ENCODE peak calls at places on chromosomes 4 and X, in nine cellular contexts. One of them, this sample, is unnamed.

GRCh38 chr4:156347412-156348075 is 393.9 kb upstream of the CTSO start:
- DNase-seq in stimulated activated CD4-positive, alpha-beta T cell treated with anti-CD3 and anti-CD28 coated beads, Interleukin-2, amount 100 ng/mL, for 24 hours: no peak
- DNase-seq in MCF 10A: peak; percentile 46
- DNase-seq in CD4-positive, CD25-positive, alpha-beta regulatory T cell: no peak
- DNase-seq in kidney epithelial cell: peak; percentile 59
- DNase-seq in stomach: no peak
- DNase-seq in non-pigmented ciliary epithelial cell: no peak
- DNase-seq in T-helper 9 cell: no peak
- DNase-seq in heart right ventricle: no peak
- DNase-seq in this sample: peak; percentile 2

GRCh38 chr4:53234669-53235068 is 131.2 kb downstream of the SCFD2 start:
- DNase-seq in kidney epithelial cell: no peak
- DNase-seq in T-helper 9 cell: no peak
- DNase-seq in heart right ventricle: no peak
- DNase-seq in non-pigmented ciliary epithelial cell: no peak
- DNase-seq in stomach: no peak
- DNase-seq in stimulated activated CD4-positive, alpha-beta T cell treated with anti-CD3 and anti-CD28 coated beads, Interleukin-2, amount 100 ng/mL, for 24 hours: no peak
- DNase-seq in MCF 10A: peak; percentile 10
- DNase-seq in CD4-positive, CD25-positive, alpha-beta regulatory T cell: no peak
- DNase-seq in this sample: no peak

GRCh38 chrX:68703849-68704248 is 56.4 kb downstream of the STARD8 start:
- DNase-seq in heart right ventricle: no peak
- DNase-seq in stimulated activated CD4-positive, alpha-beta T cell treated with anti-CD3 and anti-CD28 coated beads, Interleukin-2, amount 100 ng/mL, for 24 hours: no peak
- DNase-seq in non-pigmented ciliary epithelial cell: no peak
- DNase-seq in kidney epithelial cell: no peak
- DNase-seq in CD4-positive, CD25-positive, alpha-beta regulatory T cell: no peak
- DNase-seq in stomach: no peak
- DNase-seq in T-helper 9 cell: no peak
- DNase-seq in MCF 10A: no peak
- DNase-seq in this sample: no peak

GRCh38 chr4:152780267-152780811 is 585 bp downstream of the ARFIP1 start:
- DNase-seq in non-pigmented ciliary epithelial cell: no peak
- DNase-seq in stimulated activated CD4-positive, alpha-beta T cell treated with anti-CD3 and anti-CD28 coated beads, Interleukin-2, amount 100 ng/mL, for 24 hours: no peak
- DNase-seq in T-helper 9 cell: no peak
- DNase-seq in heart right ventricle: no peak
- DNase-seq in kidney epithelial cell: no peak
- DNase-seq in stomach: no peak
- DNase-seq in MCF 10A: peak; percentile 37
- DNase-seq in CD4-positive, CD25-positive, alpha-beta regulatory T cell: no peak
- DNase-seq in this sample: peak; percentile 66

GRCh38 chr4:75698162-75698962 is 25.2 kb upstream of the G3BP2 start:
- DNase-seq in non-pigmented ciliary epithelial cell: no peak
- DNase-seq in CD4-positive, CD25-positive, alpha-beta regulatory T cell: peak; percentile 45
- DNase-seq in kidney epithelial cell: no peak
- DNase-seq in T-helper 9 cell: no peak
- DNase-seq in stomach: no peak
- DNase-seq in MCF 10A: no peak
- DNase-seq in heart right ventricle: no peak
- DNase-seq in stimulated activated CD4-positive, alpha-beta T cell treated with anti-CD3 and anti-CD28 coated beads, Interleukin-2, amount 100 ng/mL, for 24 hours: no peak
- DNase-seq in this sample: no peak

GRCh38 chr4:99817310-99817885 is 771 bp downstream of the DAPP1 start:
- DNase-seq in stimulated activated CD4-positive, alpha-beta T cell treated with anti-CD3 and anti-CD28 coated beads, Interleukin-2, amount 100 ng/mL, for 24 hours: no peak
- DNase-seq in kidney epithelial cell: no peak
- DNase-seq in CD4-positive, CD25-positive, alpha-beta regulatory T cell: peak; percentile 35
- DNase-seq in MCF 10A: peak; percentile 63
- DNase-seq in heart right ventricle: no peak
- DNase-seq in non-pigmented ciliary epithelial cell: no peak
- DNase-seq in stomach: no peak
- DNase-seq in T-helper 9 cell: no peak
- DNase-seq in this sample: no peak

GRCh38 chrX:39519213-39519544 is 578.6 kb downstream of the BCOR start:
- DNase-seq in kidney epithelial cell: no peak
- DNase-seq in non-pigmented ciliary epithelial cell: no peak
- DNase-seq in CD4-positive, CD25-positive, alpha-beta regulatory T cell: no peak
- DNase-seq in stomach: peak; percentile 31
- DNase-seq in stimulated activated CD4-positive, alpha-beta T cell treated with anti-CD3 and anti-CD28 coated beads, Interleukin-2, amount 100 ng/mL, for 24 hours: no peak
- DNase-seq in T-helper 9 cell: no peak
- DNase-seq in MCF 10A: no peak
- DNase-seq in heart right ventricle: no peak
- DNase-seq in this sample: no peak

GRCh38 chr4:105666693-105667092 is 41.8 kb downstream of the INTS12 start:
- DNase-seq in MCF 10A: peak; percentile 51
- DNase-seq in non-pigmented ciliary epithelial cell: no peak
- DNase-seq in stimulated activated CD4-positive, alpha-beta T cell treated with anti-CD3 and anti-CD28 coated beads, Interleukin-2, amount 100 ng/mL, for 24 hours: no peak
- DNase-seq in stomach: no peak
- DNase-seq in kidney epithelial cell: no peak
- DNase-seq in T-helper 9 cell: no peak
- DNase-seq in heart right ventricle: no peak
- DNase-seq in CD4-positive, CD25-positive, alpha-beta regulatory T cell: no peak
- DNase-seq in this sample: peak; percentile 14

GRCh38 chrX:68084765-68085164 is 348.5 kb downstream of the OPHN1 start:
- DNase-seq in T-helper 9 cell: no peak
- DNase-seq in CD4-positive, CD25-positive, alpha-beta regulatory T cell: no peak
- DNase-seq in stimulated activated CD4-positive, alpha-beta T cell treated with anti-CD3 and anti-CD28 coated beads, Interleukin-2, amount 100 ng/mL, for 24 hours: no peak
- DNase-seq in kidney epithelial cell: no peak
- DNase-seq in non-pigmented ciliary epithelial cell: no peak
- DNase-seq in heart right ventricle: no peak
- DNase-seq in stomach: no peak
- DNase-seq in MCF 10A: peak; percentile 27
- DNase-seq in this sample: no peak

GRCh38 chr4:11805837-11806236 is 377.1 kb upstream of the HS3ST1 start:
- DNase-seq in non-pigmented ciliary epithelial cell: peak; percentile 4
- DNase-seq in stimulated activated CD4-positive, alpha-beta T cell treated with anti-CD3 and anti-CD28 coated beads, Interleukin-2, amount 100 ng/mL, for 24 hours: no peak
- DNase-seq in T-helper 9 cell: no peak
- DNase-seq in CD4-positive, CD25-positive, alpha-beta regulatory T cell: peak; percentile 2
- DNase-seq in heart right ventricle: no peak
- DNase-seq in stomach: no peak
- DNase-seq in kidney epithelial cell: no peak
- DNase-seq in MCF 10A: peak; percentile 61
- DNase-seq in this sample: peak; percentile 64

GRCh38 chr4:143372093-143372915 is 35.6 kb downstream of the GAB1 start:
- DNase-seq in kidney epithelial cell: no peak
- DNase-seq in stimulated activated CD4-positive, alpha-beta T cell treated with anti-CD3 and anti-CD28 coated beads, Interleukin-2, amount 100 ng/mL, for 24 hours: no peak
- DNase-seq in heart right ventricle: no peak
- DNase-seq in MCF 10A: no peak
- DNase-seq in T-helper 9 cell: no peak
- DNase-seq in stomach: no peak
- DNase-seq in CD4-positive, CD25-positive, alpha-beta regulatory T cell: no peak
- DNase-seq in non-pigmented ciliary epithelial cell: no peak
- DNase-seq in this sample: no peak

GRCh38 chr4:82044141-82044993 is 329.4 kb downstream of the HNRNPD start:
- DNase-seq in CD4-positive, CD25-positive, alpha-beta regulatory T cell: no peak
- DNase-seq in kidney epithelial cell: peak; percentile 12
- DNase-seq in T-helper 9 cell: no peak
- DNase-seq in stimulated activated CD4-positive, alpha-beta T cell treated with anti-CD3 and anti-CD28 coated beads, Interleukin-2, amount 100 ng/mL, for 24 hours: no peak
- DNase-seq in heart right ventricle: peak; percentile 54
- DNase-seq in MCF 10A: peak; percentile 84
- DNase-seq in non-pigmented ciliary epithelial cell: no peak
- DNase-seq in stomach: peak; percentile 66
- DNase-seq in this sample: no peak

GRCh38 chrX:23118890-23119527 is 119.2 kb downstream of the DDX53 start:
- DNase-seq in MCF 10A: no peak
- DNase-seq in kidney epithelial cell: no peak
- DNase-seq in non-pigmented ciliary epithelial cell: no peak
- DNase-seq in stimulated activated CD4-positive, alpha-beta T cell treated with anti-CD3 and anti-CD28 coated beads, Interleukin-2, amount 100 ng/mL, for 24 hours: no peak
- DNase-seq in heart right ventricle: no peak
- DNase-seq in stomach: no peak
- DNase-seq in CD4-positive, CD25-positive, alpha-beta regulatory T cell: no peak
- DNase-seq in T-helper 9 cell: no peak
- DNase-seq in this sample: no peak

GRCh38 chr4:141810038-141810701 is 173.8 kb downstream of the IL15 start:
- DNase-seq in kidney epithelial cell: no peak
- DNase-seq in T-helper 9 cell: no peak
- DNase-seq in non-pigmented ciliary epithelial cell: no peak
- DNase-seq in MCF 10A: no peak
- DNase-seq in stimulated activated CD4-positive, alpha-beta T cell treated with anti-CD3 and anti-CD28 coated beads, Interleukin-2, amount 100 ng/mL, for 24 hours: no peak
- DNase-seq in CD4-positive, CD25-positive, alpha-beta regulatory T cell: no peak
- DNase-seq in stomach: no peak
- DNase-seq in heart right ventricle: no peak
- DNase-seq in this sample: no peak

GRCh38 chr4:89039735-89040338 is 17.1 kb downstream of the FAM13A start:
- DNase-seq in stomach: no peak
- DNase-seq in stimulated activated CD4-positive, alpha-beta T cell treated with anti-CD3 and anti-CD28 coated beads, Interleukin-2, amount 100 ng/mL, for 24 hours: no peak
- DNase-seq in T-helper 9 cell: no peak
- DNase-seq in kidney epithelial cell: no peak
- DNase-seq in non-pigmented ciliary epithelial cell: no peak
- DNase-seq in CD4-positive, CD25-positive, alpha-beta regulatory T cell: no peak
- DNase-seq in MCF 10A: no peak
- DNase-seq in heart right ventricle: no peak
- DNase-seq in this sample: no peak

GRCh38 chrX:25144043-25144940 is 128.5 kb upstream of the ARX start:
- DNase-seq in stomach: peak; percentile 63
- DNase-seq in T-helper 9 cell: peak; percentile 26
- DNase-seq in stimulated activated CD4-positive, alpha-beta T cell treated with anti-CD3 and anti-CD28 coated beads, Interleukin-2, amount 100 ng/mL, for 24 hours: peak; percentile 44
- DNase-seq in MCF 10A: peak; percentile 60
- DNase-seq in non-pigmented ciliary epithelial cell: no peak
- DNase-seq in kidney epithelial cell: no peak
- DNase-seq in CD4-positive, CD25-positive, alpha-beta regulatory T cell: peak; percentile 38
- DNase-seq in heart right ventricle: peak; percentile 30
- DNase-seq in this sample: peak; percentile 66

GRCh38 chrX:2430265-2430825 is 70.4 kb downstream of the DHRSX start:
- DNase-seq in CD4-positive, CD25-positive, alpha-beta regulatory T cell: no peak
- DNase-seq in stomach: no peak
- DNase-seq in MCF 10A: peak; percentile 77
- DNase-seq in kidney epithelial cell: no peak
- DNase-seq in stimulated activated CD4-positive, alpha-beta T cell treated with anti-CD3 and anti-CD28 coated beads, Interleukin-2, amount 100 ng/mL, for 24 hours: no peak
- DNase-seq in non-pigmented ciliary epithelial cell: no peak
- DNase-seq in heart right ventricle: no peak
- DNase-seq in T-helper 9 cell: no peak
- DNase-seq in this sample: no peak

GRCh38 chrX:107678957-107679740 is 50.8 kb downstream of the PRPS1 start:
- DNase-seq in CD4-positive, CD25-positive, alpha-beta regulatory T cell: peak; percentile 90
- DNase-seq in stimulated activated CD4-positive, alpha-beta T cell treated with anti-CD3 and anti-CD28 coated beads, Interleukin-2, amount 100 ng/mL, for 24 hours: peak; percentile 57
- DNase-seq in heart right ventricle: peak; percentile 66
- DNase-seq in stomach: peak; percentile 67
- DNase-seq in non-pigmented ciliary epithelial cell: no peak
- DNase-seq in MCF 10A: peak; percentile 79
- DNase-seq in kidney epithelial cell: no peak
- DNase-seq in T-helper 9 cell: peak; percentile 70
- DNase-seq in this sample: peak; percentile 18

GRCh38 chr4:178185517-178185916 is 743.3 kb upstream of the AGA start:
- DNase-seq in MCF 10A: no peak
- DNase-seq in heart right ventricle: no peak
- DNase-seq in T-helper 9 cell: no peak
- DNase-seq in non-pigmented ciliary epithelial cell: no peak
- DNase-seq in kidney epithelial cell: no peak
- DNase-seq in stomach: peak; percentile 50
- DNase-seq in stimulated activated CD4-positive, alpha-beta T cell treated with anti-CD3 and anti-CD28 coated beads, Interleukin-2, amount 100 ng/mL, for 24 hours: no peak
- DNase-seq in CD4-positive, CD25-positive, alpha-beta regulatory T cell: no peak
- DNase-seq in this sample: no peak

GRCh38 chr4:14646831-14647230 is 355.4 kb upstream of the CPEB2 start:
- DNase-seq in stimulated activated CD4-positive, alpha-beta T cell treated with anti-CD3 and anti-CD28 coated beads, Interleukin-2, amount 100 ng/mL, for 24 hours: no peak
- DNase-seq in stomach: no peak
- DNase-seq in non-pigmented ciliary epithelial cell: peak; percentile 9
- DNase-seq in T-helper 9 cell: no peak
- DNase-seq in CD4-positive, CD25-positive, alpha-beta regulatory T cell: no peak
- DNase-seq in heart right ventricle: no peak
- DNase-seq in kidney epithelial cell: no peak
- DNase-seq in MCF 10A: no peak
- DNase-seq in this sample: no peak

GRCh38 chrX:72041166-72041565 is 90.5 kb downstream of the RTL5 start:
- DNase-seq in CD4-positive, CD25-positive, alpha-beta regulatory T cell: no peak
- DNase-seq in kidney epithelial cell: no peak
- DNase-seq in non-pigmented ciliary epithelial cell: no peak
- DNase-seq in MCF 10A: no peak
- DNase-seq in heart right ventricle: no peak
- DNase-seq in stimulated activated CD4-positive, alpha-beta T cell treated with anti-CD3 and anti-CD28 coated beads, Interleukin-2, amount 100 ng/mL, for 24 hours: no peak
- DNase-seq in T-helper 9 cell: no peak
- DNase-seq in stomach: no peak
- DNase-seq in this sample: no peak

GRCh38 chr4:8682725-8683124 is 90.2 kb downstream of the CPZ start:
- DNase-seq in stimulated activated CD4-positive, alpha-beta T cell treated with anti-CD3 and anti-CD28 coated beads, Interleukin-2, amount 100 ng/mL, for 24 hours: no peak
- DNase-seq in CD4-positive, CD25-positive, alpha-beta regulatory T cell: no peak
- DNase-seq in T-helper 9 cell: no peak
- DNase-seq in MCF 10A: no peak
- DNase-seq in heart right ventricle: no peak
- DNase-seq in non-pigmented ciliary epithelial cell: no peak
- DNase-seq in stomach: no peak
- DNase-seq in kidney epithelial cell: no peak
- DNase-seq in this sample: no peak

GRCh38 chr4:37453004-37453360 is 208.4 kb downstream of the NWD2 start:
- DNase-seq in stimulated activated CD4-positive, alpha-beta T cell treated with anti-CD3 and anti-CD28 coated beads, Interleukin-2, amount 100 ng/mL, for 24 hours: peak; percentile 40
- DNase-seq in T-helper 9 cell: no peak
- DNase-seq in heart right ventricle: no peak
- DNase-seq in kidney epithelial cell: peak; percentile 70
- DNase-seq in MCF 10A: peak; percentile 89
- DNase-seq in CD4-positive, CD25-positive, alpha-beta regulatory T cell: peak; percentile 71
- DNase-seq in stomach: peak; percentile 78
- DNase-seq in non-pigmented ciliary epithelial cell: peak; percentile 19
- DNase-seq in this sample: peak; percentile 69

GRCh38 chr4:107669068-107669467 is 51.0 kb downstream of the PAPSS1 start:
- DNase-seq in non-pigmented ciliary epithelial cell: no peak
- DNase-seq in stimulated activated CD4-positive, alpha-beta T cell treated with anti-CD3 and anti-CD28 coated beads, Interleukin-2, amount 100 ng/mL, for 24 hours: no peak
- DNase-seq in MCF 10A: no peak
- DNase-seq in T-helper 9 cell: no peak
- DNase-seq in kidney epithelial cell: no peak
- DNase-seq in stomach: no peak
- DNase-seq in CD4-positive, CD25-positive, alpha-beta regulatory T cell: no peak
- DNase-seq in heart right ventricle: no peak
- DNase-seq in this sample: no peak

GRCh38 chrX:47097018-47097417 is 18.8 kb downstream of the RGN start:
- DNase-seq in heart right ventricle: no peak
- DNase-seq in CD4-positive, CD25-positive, alpha-beta regulatory T cell: no peak
- DNase-seq in MCF 10A: no peak
- DNase-seq in kidney epithelial cell: no peak
- DNase-seq in stomach: no peak
- DNase-seq in non-pigmented ciliary epithelial cell: no peak
- DNase-seq in T-helper 9 cell: no peak
- DNase-seq in stimulated activated CD4-positive, alpha-beta T cell treated with anti-CD3 and anti-CD28 coated beads, Interleukin-2, amount 100 ng/mL, for 24 hours: no peak
- DNase-seq in this sample: no peak

GRCh38 chr4:108417923-108418322 is 202.5 kb upstream of the RPL34 start:
- DNase-seq in stimulated activated CD4-positive, alpha-beta T cell treated with anti-CD3 and anti-CD28 coated beads, Interleukin-2, amount 100 ng/mL, for 24 hours: no peak
- DNase-seq in stomach: no peak
- DNase-seq in MCF 10A: no peak
- DNase-seq in heart right ventricle: no peak
- DNase-seq in CD4-positive, CD25-positive, alpha-beta regulatory T cell: no peak
- DNase-seq in non-pigmented ciliary epithelial cell: peak; percentile 44
- DNase-seq in T-helper 9 cell: no peak
- DNase-seq in kidney epithelial cell: no peak
- DNase-seq in this sample: no peak

GRCh38 chrX:1322393-1322792 is 14.2 kb upstream of the IL3RA start:
- DNase-seq in kidney epithelial cell: no peak
- DNase-seq in stomach: no peak
- DNase-seq in MCF 10A: no peak
- DNase-seq in heart right ventricle: no peak
- DNase-seq in stimulated activated CD4-positive, alpha-beta T cell treated with anti-CD3 and anti-CD28 coated beads, Interleukin-2, amount 100 ng/mL, for 24 hours: no peak
- DNase-seq in non-pigmented ciliary epithelial cell: no peak
- DNase-seq in T-helper 9 cell: no peak
- DNase-seq in CD4-positive, CD25-positive, alpha-beta regulatory T cell: no peak
- DNase-seq in this sample: no peak

GRCh38 chr4:101328063-101328602 is 19.2 kb downstream of the PPP3CA start:
- DNase-seq in T-helper 9 cell: no peak
- DNase-seq in kidney epithelial cell: no peak
- DNase-seq in stomach: no peak
- DNase-seq in CD4-positive, CD25-positive, alpha-beta regulatory T cell: peak; percentile 67
- DNase-seq in MCF 10A: no peak
- DNase-seq in non-pigmented ciliary epithelial cell: no peak
- DNase-seq in stimulated activated CD4-positive, alpha-beta T cell treated with anti-CD3 and anti-CD28 coated beads, Interleukin-2, amount 100 ng/mL, for 24 hours: no peak
- DNase-seq in heart right ventricle: no peak
- DNase-seq in this sample: no peak

GRCh38 chr4:138540056-138540800 is 298.1 kb upstream of the SLC7A11 start:
- DNase-seq in T-helper 9 cell: no peak
- DNase-seq in CD4-positive, CD25-positive, alpha-beta regulatory T cell: no peak
- DNase-seq in kidney epithelial cell: no peak
- DNase-seq in heart right ventricle: no peak
- DNase-seq in MCF 10A: no peak
- DNase-seq in stimulated activated CD4-positive, alpha-beta T cell treated with anti-CD3 and anti-CD28 coated beads, Interleukin-2, amount 100 ng/mL, for 24 hours: no peak
- DNase-seq in non-pigmented ciliary epithelial cell: peak; percentile 13
- DNase-seq in stomach: no peak
- DNase-seq in this sample: peak; percentile 1

GRCh38 chr4:29309050-29309449 is 1411.1 kb upstream of the PCDH7 start:
- DNase-seq in kidney epithelial cell: no peak
- DNase-seq in MCF 10A: peak; percentile 71
- DNase-seq in stomach: no peak
- DNase-seq in T-helper 9 cell: no peak
- DNase-seq in heart right ventricle: no peak
- DNase-seq in non-pigmented ciliary epithelial cell: no peak
- DNase-seq in stimulated activated CD4-positive, alpha-beta T cell treated with anti-CD3 and anti-CD28 coated beads, Interleukin-2, amount 100 ng/mL, for 24 hours: no peak
- DNase-seq in CD4-positive, CD25-positive, alpha-beta regulatory T cell: no peak
- DNase-seq in this sample: peak; percentile 74

GRCh38 chrX:140151316-140151715 is 186.0 kb upstream of the CXorf66 start:
- DNase-seq in kidney epithelial cell: no peak
- DNase-seq in T-helper 9 cell: no peak
- DNase-seq in non-pigmented ciliary epithelial cell: no peak
- DNase-seq in stomach: no peak
- DNase-seq in CD4-positive, CD25-positive, alpha-beta regulatory T cell: no peak
- DNase-seq in MCF 10A: peak; percentile 59
- DNase-seq in heart right ventricle: no peak
- DNase-seq in stimulated activated CD4-positive, alpha-beta T cell treated with anti-CD3 and anti-CD28 coated beads, Interleukin-2, amount 100 ng/mL, for 24 hours: no peak
- DNase-seq in this sample: no peak